ENCODE peak calls at places on chromosomes 11 and 22, in six cellular contexts. V is HFF-Myc, L is HT-29, N is mesenchymal stem cell, J is naive B cell, D is DMS153. O is an unnamed sample.

GRCh38 chr22:46734830-46735453 is 3.1 kb downstream of the CERK start:
- DNase-seq in J (peak), D (peak), N (peak), V (no peak), L (peak), O (peak)

GRCh38 chr11:12164061-12165014 is 53.9 kb downstream of the MICAL2 start:
- DNase-seq in L (peak), J (no peak), N (peak), V (peak), D (no peak), O (no peak)

GRCh38 chr22:35777335-35777975 is 59.8 kb downstream of the APOL5 start:
- DNase-seq in D (no peak), J (no peak), V (peak), N (peak), L (no peak), O (no peak)

GRCh38 chr11:2625183-2625582 is 74.6 kb downstream of the KCNQ1OT1 start:
- DNase-seq in L (no peak), J (no peak), V (no peak), N (peak), D (no peak), O (no peak)

GRCh38 chr11:20117291-20117690 is 43.0 kb downstream of the DBX1 start:
- DNase-seq in J (no peak), D (no peak), L (no peak), V (no peak), N (no peak), O (no peak)

GRCh38 chr11:34269031-34269430 is 88.8 kb downstream of the ABTB2 start:
- DNase-seq in J (no peak), V (no peak), L (no peak), N (no peak), D (no peak), O (no peak)

GRCh38 chr11:70581991-70582885 is 183.9 kb downstream of the CTTN start:
- DNase-seq in N (no peak), J (no peak), V (no peak), D (no peak), L (no peak), O (no peak)

GRCh38 chr11:122863704-122864326 is 18.7 kb upstream of the JHY start:
- DNase-seq in L (peak), V (no peak), J (peak), D (no peak), N (peak), O (peak)

GRCh38 chr11:85826096-85826855 is 15.3 kb upstream of the SYTL2 start:
- DNase-seq in J (no peak), L (peak), N (peak), D (no peak), V (no peak), O (peak)

GRCh38 chr22:31083923-31084810 is 3.0 kb downstream of the SMTN start:
- DNase-seq in V (no peak), D (no peak), L (peak), J (no peak), N (no peak), O (peak)

GRCh38 chr11:120332822-120333716 is 3.1 kb upstream of the ARHGEF12 start:
- DNase-seq in N (no peak), D (no peak), V (no peak), J (no peak), L (no peak), O (peak)

GRCh38 chr11:113091578-113091844 is 130.3 kb downstream of the NCAM1 start:
- DNase-seq in V (no peak), J (no peak), D (no peak), L (no peak), N (peak), O (no peak)

GRCh38 chr22:30040499-30041055 is 39.7 kb upstream of the HORMAD2 start:
- DNase-seq in L (no peak), V (no peak), D (no peak), J (no peak), N (no peak), O (no peak)

GRCh38 chr22:50613291-50613981 is 12.8 kb downstream of the MAPK8IP2 start:
- DNase-seq in D (peak), V (no peak), J (no peak), L (peak), N (no peak), O (peak)

GRCh38 chr11:114230031-114230430 is 66.2 kb upstream of the NNMT start:
- DNase-seq in D (no peak), J (no peak), V (no peak), L (no peak), N (no peak), O (no peak)

GRCh38 chr11:47406896-47407745 is 1.3 kb upstream of the SLC39A13 start:
- DNase-seq in V (no peak), L (no peak), N (peak), D (no peak), J (no peak), O (peak)

GRCh38 chr22:48425091-48425506 is 1402.6 kb downstream of the BRD1 start:
- DNase-seq in V (no peak), L (no peak), J (no peak), D (no peak), N (no peak), O (no peak)

GRCh38 chr22:45742866-45743450 is 71.3 kb downstream of the ATXN10 start:
- DNase-seq in V (no peak), D (peak), L (peak), J (no peak), N (peak), O (no peak)

GRCh38 chr11:31397239-31397834 is 27.7 kb downstream of the DNAJC24 start:
- DNase-seq in N (peak), J (no peak), D (no peak), V (no peak), L (peak), O (peak)

GRCh38 chr11:65569164-65569972 is 909 bp upstream of the ZNRD2 start:
- DNase-seq in L (peak), N (no peak), J (no peak), D (no peak), V (no peak), O (no peak)

GRCh38 chr11:19953342-19953741 is 206.9 kb downstream of the DBX1 start:
- DNase-seq in L (no peak), N (peak), V (no peak), D (no peak), J (no peak), O (no peak)

GRCh38 chr11:47552086-47552580 is 799 bp downstream of the CELF1 start:
- DNase-seq in V (no peak), D (no peak), N (peak), L (peak), J (no peak), O (peak)